ENCODE peak calls at places on chromosomes 16 and 17, in nine cellular contexts. One of them, this sample, is unnamed.

GRCh38 chr16:74774223-74775139 is at the start of gene FA2H:
- DNase-seq in left ventricle myocardium inferior: peak
- DNase-seq in vagina: peak
- DNase-seq in IMR-90: peak
- DNase-seq in AG04450: no peak
- DNase-seq in B cell: peak
- DNase-seq in K562: peak
- DNase-seq in prostate gland: peak
- DNase-seq in kidney: peak
- DNase-seq in this sample: peak

GRCh38 chr16:77500286-77500598 is 65.4 kb upstream of the ADAMTS18 start:
- DNase-seq in left ventricle myocardium inferior: no peak
- DNase-seq in vagina: no peak
- DNase-seq in IMR-90: no peak
- DNase-seq in AG04450: no peak
- DNase-seq in B cell: no peak
- DNase-seq in K562: no peak
- DNase-seq in prostate gland: no peak
- DNase-seq in kidney: no peak
- DNase-seq in this sample: no peak

GRCh38 chr17:55410722-55411462 is 10.7 kb downstream of the MMD start:
- DNase-seq in left ventricle myocardium inferior: no peak
- DNase-seq in vagina: no peak
- DNase-seq in IMR-90: no peak
- DNase-seq in AG04450: no peak
- DNase-seq in B cell: no peak
- DNase-seq in K562: no peak
- DNase-seq in prostate gland: no peak
- DNase-seq in kidney: no peak
- DNase-seq in this sample: no peak

GRCh38 chr16:48999508-48999907 is 282.1 kb downstream of the CBLN1 start:
- DNase-seq in left ventricle myocardium inferior: no peak
- DNase-seq in vagina: no peak
- DNase-seq in IMR-90: no peak
- DNase-seq in AG04450: no peak
- DNase-seq in B cell: no peak
- DNase-seq in K562: no peak
- DNase-seq in prostate gland: no peak
- DNase-seq in kidney: no peak
- DNase-seq in this sample: no peak

GRCh38 chr16:27826893-27827289 is 236.6 kb downstream of the GSG1L start:
- DNase-seq in left ventricle myocardium inferior: no peak
- DNase-seq in vagina: no peak
- DNase-seq in IMR-90: no peak
- DNase-seq in AG04450: no peak
- DNase-seq in B cell: no peak
- DNase-seq in K562: no peak
- DNase-seq in prostate gland: no peak
- DNase-seq in kidney: no peak
- DNase-seq in this sample: no peak

GRCh38 chr17:1053661-1054360 is 56.9 kb downstream of the TIMM22 start:
- DNase-seq in left ventricle myocardium inferior: no peak
- DNase-seq in vagina: no peak
- DNase-seq in IMR-90: no peak
- DNase-seq in AG04450: no peak
- DNase-seq in B cell: no peak
- DNase-seq in K562: no peak
- DNase-seq in prostate gland: no peak
- DNase-seq in kidney: peak
- DNase-seq in this sample: no peak

GRCh38 chr16:22323173-22323997 is 26.2 kb downstream of the POLR3E start:
- DNase-seq in left ventricle myocardium inferior: no peak
- DNase-seq in vagina: peak
- DNase-seq in IMR-90: no peak
- DNase-seq in AG04450: no peak
- DNase-seq in B cell: no peak
- DNase-seq in K562: no peak
- DNase-seq in prostate gland: no peak
- DNase-seq in kidney: no peak
- DNase-seq in this sample: no peak

GRCh38 chr16:3127745-3128144 is 7.1 kb upstream of the ZNF213 start:
- DNase-seq in left ventricle myocardium inferior: no peak
- DNase-seq in vagina: no peak
- DNase-seq in IMR-90: no peak
- DNase-seq in AG04450: no peak
- DNase-seq in B cell: no peak
- DNase-seq in K562: no peak
- DNase-seq in prostate gland: no peak
- DNase-seq in kidney: no peak
- DNase-seq in this sample: no peak

GRCh38 chr17:44247346-44248219 is 20.4 kb downstream of the SLC4A1 start:
- DNase-seq in left ventricle myocardium inferior: peak
- DNase-seq in vagina: no peak
- DNase-seq in IMR-90: no peak
- DNase-seq in AG04450: no peak
- DNase-seq in B cell: no peak
- DNase-seq in K562: no peak
- DNase-seq in prostate gland: no peak
- DNase-seq in kidney: peak
- DNase-seq in this sample: no peak

GRCh38 chr16:80526418-80527061 is 14.3 kb upstream of the DYNLRB2 start:
- DNase-seq in left ventricle myocardium inferior: no peak
- DNase-seq in vagina: no peak
- DNase-seq in IMR-90: peak
- DNase-seq in AG04450: peak
- DNase-seq in B cell: peak
- DNase-seq in K562: peak
- DNase-seq in prostate gland: peak
- DNase-seq in kidney: no peak
- DNase-seq in this sample: peak

GRCh38 chr16:80530479-80530878 is 10.3 kb upstream of the DYNLRB2 start:
- DNase-seq in left ventricle myocardium inferior: no peak
- DNase-seq in vagina: no peak
- DNase-seq in IMR-90: no peak
- DNase-seq in AG04450: no peak
- DNase-seq in B cell: no peak
- DNase-seq in K562: no peak
- DNase-seq in prostate gland: no peak
- DNase-seq in kidney: no peak
- DNase-seq in this sample: no peak

GRCh38 chr16:80525420-80525819 is 15.4 kb upstream of the DYNLRB2 start:
- DNase-seq in left ventricle myocardium inferior: no peak
- DNase-seq in vagina: no peak
- DNase-seq in IMR-90: no peak
- DNase-seq in AG04450: no peak
- DNase-seq in B cell: no peak
- DNase-seq in K562: no peak
- DNase-seq in prostate gland: no peak
- DNase-seq in kidney: no peak
- DNase-seq in this sample: no peak

DNA sequence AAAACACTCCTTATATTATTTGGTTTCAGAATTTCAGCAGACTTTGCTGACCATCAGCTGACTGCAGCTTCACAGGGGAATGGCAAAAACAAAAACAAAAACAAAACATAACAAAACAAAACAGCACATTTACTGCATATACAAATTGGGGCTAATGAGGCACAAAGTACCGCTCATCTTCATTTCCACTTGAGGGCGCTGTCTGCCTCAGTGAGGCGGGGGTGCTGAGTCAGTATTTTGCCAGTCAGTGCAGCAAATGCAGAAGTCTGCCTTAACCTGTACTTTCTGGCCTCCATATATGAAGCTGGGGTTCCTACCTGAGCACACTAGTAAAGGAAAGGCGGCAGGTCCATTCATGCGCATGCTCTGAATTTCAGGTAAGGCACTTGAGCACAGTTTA is 13.5 kb upstream of the DYNLRB2 start:
- DNase-seq in left ventricle myocardium inferior: no peak
- DNase-seq in vagina: no peak
- DNase-seq in IMR-90: peak
- DNase-seq in AG04450: no peak
- DNase-seq in B cell: peak
- DNase-seq in K562: peak
- DNase-seq in prostate gland: no peak
- DNase-seq in kidney: no peak
- DNase-seq in this sample: peak
- TF ChIP-seq CTCF in left ventricle myocardium inferior: no peak
- TF ChIP-seq CTCF in vagina: no peak
- TF ChIP-seq CTCF in IMR-90: peak
- TF ChIP-seq CTCF in AG04450: peak
- TF ChIP-seq CTCF in B cell: no peak
- TF ChIP-seq CTCF in K562: peak
- TF ChIP-seq CTCF in prostate gland: no peak
- TF ChIP-seq CTCF in kidney: peak
- TF ChIP-seq CTCF in this sample: peak

GRCh38 chr17:74070374-74070773 is 133.1 kb upstream of the RPL38 start:
- DNase-seq in left ventricle myocardium inferior: no peak
- DNase-seq in vagina: no peak
- DNase-seq in IMR-90: no peak
- DNase-seq in AG04450: no peak
- DNase-seq in B cell: no peak
- DNase-seq in K562: no peak
- DNase-seq in prostate gland: no peak
- DNase-seq in kidney: no peak
- DNase-seq in this sample: no peak
- TF ChIP-seq CTCF in left ventricle myocardium inferior: no peak
- TF ChIP-seq CTCF in vagina: no peak
- TF ChIP-seq CTCF in IMR-90: no peak
- TF ChIP-seq CTCF in AG04450: no peak
- TF ChIP-seq CTCF in B cell: no peak
- TF ChIP-seq CTCF in K562: peak
- TF ChIP-seq CTCF in prostate gland: no peak
- TF ChIP-seq CTCF in kidney: no peak
- TF ChIP-seq CTCF in this sample: no peak

DNA sequence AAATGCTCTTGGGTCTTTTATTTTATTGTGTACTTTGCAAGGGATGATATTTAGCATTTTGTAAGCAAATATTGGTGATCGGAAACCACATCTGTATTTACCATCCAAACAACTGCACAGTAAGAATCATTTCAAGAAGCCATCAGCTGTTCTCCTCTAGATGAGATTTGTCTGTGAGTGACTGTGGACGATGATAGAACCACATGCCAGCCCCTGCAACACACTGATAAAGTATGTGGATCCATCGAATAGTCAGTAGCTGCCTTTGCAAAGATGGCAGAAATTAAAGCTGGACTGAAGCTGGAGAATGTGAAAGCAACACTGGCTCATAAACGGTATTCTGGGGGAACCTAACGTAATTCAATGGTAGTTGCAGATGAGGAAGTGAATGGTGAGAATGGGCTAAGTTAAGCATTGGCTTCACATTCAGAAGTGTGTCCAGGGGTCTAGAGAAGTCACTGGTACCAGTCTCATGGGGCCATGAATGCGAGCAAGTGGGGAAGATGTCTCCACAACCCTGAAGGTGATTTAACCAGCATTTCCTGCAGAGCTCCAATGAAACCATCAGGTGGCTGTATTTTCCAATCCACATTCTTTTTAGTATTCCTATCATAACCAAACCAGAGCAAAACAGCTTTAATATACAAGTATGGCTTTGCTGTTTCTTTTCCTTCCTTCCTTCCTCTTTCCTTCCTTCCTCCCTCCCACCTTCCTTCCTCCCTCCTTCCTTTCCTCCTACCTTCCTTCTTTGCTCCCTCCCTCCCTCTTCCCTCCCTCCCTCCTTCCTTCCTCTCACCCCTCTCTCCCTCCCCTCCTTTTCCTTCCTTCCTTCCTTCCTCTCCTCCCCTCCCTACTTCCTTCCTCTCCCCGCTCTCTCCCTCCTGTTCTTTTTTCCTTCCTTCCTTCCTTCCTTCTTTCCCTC is 169.4 kb downstream of the ABCA8 start:
- DNase-seq in left ventricle myocardium inferior: no peak
- DNase-seq in vagina: no peak
- DNase-seq in IMR-90: no peak
- DNase-seq in AG04450: no peak
- DNase-seq in B cell: no peak
- DNase-seq in K562: no peak
- DNase-seq in prostate gland: no peak
- DNase-seq in kidney: no peak
- DNase-seq in this sample: no peak
- TF ChIP-seq CTCF in left ventricle myocardium inferior: no peak
- TF ChIP-seq CTCF in vagina: no peak
- TF ChIP-seq CTCF in IMR-90: no peak
- TF ChIP-seq CTCF in AG04450: no peak
- TF ChIP-seq CTCF in B cell: no peak
- TF ChIP-seq CTCF in K562: no peak
- TF ChIP-seq CTCF in prostate gland: no peak
- TF ChIP-seq CTCF in kidney: no peak
- TF ChIP-seq CTCF in this sample: no peak

GRCh38 chr16:83116274-83116892 is 489.6 kb downstream of the CDH13 start:
- DNase-seq in left ventricle myocardium inferior: no peak
- DNase-seq in vagina: no peak
- DNase-seq in IMR-90: no peak
- DNase-seq in AG04450: no peak
- DNase-seq in B cell: no peak
- DNase-seq in K562: no peak
- DNase-seq in prostate gland: no peak
- DNase-seq in kidney: no peak
- DNase-seq in this sample: no peak

GRCh38 chr16:83115491-83116232 is 488.9 kb downstream of the CDH13 start:
- DNase-seq in left ventricle myocardium inferior: no peak
- DNase-seq in vagina: no peak
- DNase-seq in IMR-90: no peak
- DNase-seq in AG04450: no peak
- DNase-seq in B cell: no peak
- DNase-seq in K562: no peak
- DNase-seq in prostate gland: peak
- DNase-seq in kidney: no peak
- DNase-seq in this sample: no peak

GRCh38 chr16:83113811-83114210 is 487.0 kb downstream of the CDH13 start:
- DNase-seq in left ventricle myocardium inferior: no peak
- DNase-seq in vagina: no peak
- DNase-seq in IMR-90: peak
- DNase-seq in AG04450: peak
- DNase-seq in B cell: no peak
- DNase-seq in K562: no peak
- DNase-seq in prostate gland: no peak
- DNase-seq in kidney: no peak
- DNase-seq in this sample: no peak

GRCh38 chr16:83110221-83110768 is 483.5 kb downstream of the CDH13 start:
- DNase-seq in left ventricle myocardium inferior: no peak
- DNase-seq in vagina: no peak
- DNase-seq in IMR-90: no peak
- DNase-seq in AG04450: no peak
- DNase-seq in B cell: no peak
- DNase-seq in K562: no peak
- DNase-seq in prostate gland: no peak
- DNase-seq in kidney: no peak
- DNase-seq in this sample: no peak

DNA sequence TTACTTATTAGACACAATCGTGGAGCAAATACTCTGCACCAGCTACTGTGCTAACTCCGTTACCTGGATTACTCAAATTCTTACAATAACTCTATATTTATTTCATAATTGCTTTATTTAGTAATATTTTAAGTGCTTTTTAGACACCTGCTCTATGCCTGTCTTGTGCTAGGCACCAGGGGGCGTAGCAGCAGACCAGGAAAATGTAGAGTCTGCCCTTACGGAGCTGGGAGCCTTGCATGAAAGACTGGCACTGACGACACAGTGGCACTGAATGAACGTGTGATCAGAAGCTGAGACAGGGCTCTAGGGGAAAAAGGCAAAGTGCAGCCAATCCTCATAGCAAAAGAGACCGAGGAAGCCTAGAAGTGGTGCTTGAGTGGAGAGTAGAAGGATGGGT is 486.5 kb downstream of the CDH13 start:
- DNase-seq in left ventricle myocardium inferior: no peak
- DNase-seq in vagina: no peak
- DNase-seq in IMR-90: peak
- DNase-seq in AG04450: no peak
- DNase-seq in B cell: no peak
- DNase-seq in K562: no peak
- DNase-seq in prostate gland: no peak
- DNase-seq in kidney: no peak
- DNase-seq in this sample: peak
- TF ChIP-seq CTCF in left ventricle myocardium inferior: peak
- TF ChIP-seq CTCF in vagina: no peak
- TF ChIP-seq CTCF in IMR-90: peak
- TF ChIP-seq CTCF in AG04450: peak
- TF ChIP-seq CTCF in B cell: no peak
- TF ChIP-seq CTCF in K562: peak
- TF ChIP-seq CTCF in prostate gland: no peak
- TF ChIP-seq CTCF in kidney: peak
- TF ChIP-seq CTCF in this sample: peak

This sample was measured in progenitor cell of endocrine pancreas.